ENCODE peak calls at places on chromosomes 13 and 19, in five cellular contexts. I is stimulated activated CD4-positive, alpha-beta T cell treated with anti-CD3 and anti-CD28 coated beads, Interleukin-2, amount 100 ng/mL, for 4 hours; R is K562; V is CD8-positive, alpha-beta memory T cell; D is activated T-cell treated with anti-CD3 and anti-CD28 coated beads for 48 hours. T is an unnamed sample.

GRCh38 chr19:28509079-28509895 is 703.7 kb downstream of the UQCRFS1 start:
- DNase-seq in V (no peak), R (no peak), D (no peak), I (no peak), T (no peak)

GRCh38 chr19:55552620-55553019 is 7.3 kb upstream of the SBK3 start:
- DNase-seq in R (no peak), D (no peak), I (no peak), V (no peak), T (no peak)

GRCh38 chr19:18904334-18905057 is 8.5 kb upstream of the CERS1 start:
- DNase-seq in R (no peak), V (no peak), D (no peak), I (no peak), T (peak)

GRCh38 chr13:99404005-99404755 is 97.0 kb upstream of the GPR183 start:
- DNase-seq in I (no peak), V (no peak), D (no peak), R (no peak), T (peak)

GRCh38 chr13:112791662-112792440 is 102.0 kb downstream of the ATP11A start:
- DNase-seq in V (no peak), I (no peak), D (no peak), R (no peak), T (peak)

GRCh38 chr13:43054803-43055802 is 31.7 kb downstream of the DNAJC15 start:
- DNase-seq in V (no peak), R (no peak), D (no peak), I (no peak), T (no peak)

GRCh38 chr13:80841346-80841882 is 500.5 kb upstream of the SPRY2 start:
- DNase-seq in D (no peak), I (no peak), R (no peak), V (no peak), T (no peak)

GRCh38 chr19:46850228-46851203 is at the start of gene AP2S1:
- DNase-seq in D (peak), I (peak), V (peak), R (peak), T (peak)

GRCh38 chr13:91817250-91817649 is 418.8 kb downstream of the GPC5 start:
- DNase-seq in V (no peak), I (no peak), R (peak), D (no peak), T (no peak)

GRCh38 chr13:27920677-27921420 is 1.0 kb downstream of the PDX1 start:
- DNase-seq in V (no peak), D (no peak), I (no peak), R (no peak), T (no peak)

GRCh38 chr19:16025108-16026101 is 50.9 kb upstream of the TPM4 start:
- DNase-seq in I (no peak), R (peak), D (no peak), V (no peak), T (peak)

GRCh38 chr13:51676739-51677138 is 92.5 kb downstream of the WDFY2 start:
- DNase-seq in I (no peak), R (no peak), D (no peak), V (no peak), T (no peak)

GRCh38 chr19:40717325-40717879 is 490 bp downstream of the ITPKC start:
- DNase-seq in D (no peak), V (no peak), I (no peak), R (no peak), T (peak)

GRCh38 chr19:54339646-54340358 is 840 bp upstream of the LILRA4 start:
- DNase-seq in D (no peak), R (no peak), V (no peak), I (no peak), T (peak)

GRCh38 chr19:50703915-50704548 is 15.6 kb downstream of the SHANK1 start:
- DNase-seq in V (no peak), I (no peak), R (no peak), D (no peak), T (no peak)

GRCh38 chr19:10346509-10346908 is 7.1 kb upstream of the ICAM3 start:
- DNase-seq in D (no peak), I (no peak), R (no peak), V (no peak), T (peak)

GRCh38 chr19:49855277-49855675 is 4.3 kb downstream of the PTOV1 start:
- DNase-seq in V (no peak), I (no peak), D (no peak), R (no peak), T (no peak)

GRCh38 chr13:97844151-97844550 is 109.3 kb upstream of the IPO5 start:
- DNase-seq in R (no peak), D (no peak), I (no peak), V (no peak), T (no peak)

GRCh38 chr13:105929486-105929885 is 606.0 kb downstream of the EFNB2 start:
- DNase-seq in R (no peak), V (no peak), D (no peak), I (no peak), T (no peak)

GRCh38 chr19:41706741-41707501 is 1.5 kb upstream of the CEACAM5 start:
- DNase-seq in V (peak), D (peak), I (peak), R (peak), T (peak)

GRCh38 chr13:21675095-21676007 is 4.5 kb downstream of the FGF9 start:
- DNase-seq in I (no peak), V (peak), R (no peak), D (peak), T (peak)

GRCh38 chr19:44734357-44734756 is 14.2 kb upstream of the BCL3 start:
- DNase-seq in V (no peak), D (no peak), I (no peak), R (no peak), T (no peak)